ENCODE peak calls at places on chromosomes 3 and 15, in nine cellular contexts. E is HepG2; C is CD4-positive, alpha-beta memory T cell; A is CD4-positive, alpha-beta T cell; T is GM12878; F is stomach; R is K562; N is fibroblast of lung; W is CD8-positive, alpha-beta memory T cell. V is an unnamed sample.

GRCh38 chr3:193585530-193585929 is 7.5 kb upstream of the OPA1 start:
- DNase-seq in E (no peak), C (no peak), A (no peak), T (no peak), F (no peak), R (no peak), N (no peak), W (no peak), V (no peak)

GRCh38 chr15:58513008-58513407 is 81.2 kb downstream of the LIPC start:
- DNase-seq in E (no peak), C (no peak), A (no peak), T (no peak), F (no peak), R (no peak), N (no peak), W (no peak), V (no peak)

GRCh38 chr15:70478251-70478990 is 284.9 kb downstream of the UACA start:
- DNase-seq in E (no peak), C (no peak), A (no peak), T (no peak), F (no peak), R (no peak), N (no peak), W (no peak), V (no peak)

GRCh38 chr3:18743761-18744160 is 318.6 kb upstream of the SATB1 start:
- DNase-seq in E (no peak), C (no peak), A (no peak), T (no peak), F (no peak), R (no peak), N (no peak), W (no peak), V (no peak)

GRCh38 chr15:29668120-29668602 is 154.1 kb downstream of the TJP1 start:
- DNase-seq in E (peak; percentile 89), C (no peak), A (no peak), T (peak; percentile 2), F (peak; percentile 85), R (peak; percentile 84), N (peak; percentile 85), W (no peak), V (no peak)

GRCh38 chr15:79570004-79570403 is 137.9 kb downstream of the MINAR1 start:
- DNase-seq in E (no peak), C (no peak), A (no peak), T (no peak), F (no peak), R (no peak), N (no peak), W (no peak), V (no peak)

GRCh38 chr3:48679416-48680380 is 6.0 kb downstream of the NCKIPSD start:
- DNase-seq in E (no peak), C (no peak), A (no peak), T (no peak), F (no peak), R (no peak), N (no peak), W (no peak), V (no peak)

GRCh38 chr15:74318376-74319137 is 48.9 kb downstream of the CYP11A1 start:
- DNase-seq in E (no peak), C (no peak), A (no peak), T (no peak), F (no peak), R (no peak), N (no peak), W (no peak), V (no peak)

GRCh38 chr3:112738366-112738765 is 97.4 kb upstream of the CCDC80 start:
- DNase-seq in E (no peak), C (no peak), A (no peak), T (no peak), F (no peak), R (no peak), N (peak; percentile 31), W (no peak), V (no peak)

GRCh38 chr15:67812232-67812631 is 13.1 kb upstream of the SKOR1 start:
- DNase-seq in E (no peak), C (no peak), A (no peak), T (no peak), F (no peak), R (no peak), N (no peak), W (no peak), V (no peak)

GRCh38 chr15:70559223-70559823 is 204.0 kb downstream of the UACA start:
- DNase-seq in E (no peak), C (peak; percentile 72), A (peak; percentile 73), T (no peak), F (peak; percentile 38), R (no peak), N (peak; percentile 35), W (peak; percentile 45), V (peak; percentile 48)

GRCh38 chr15:94838281-94838680 is 606.9 kb downstream of the MCTP2 start:
- DNase-seq in E (no peak), C (no peak), A (no peak), T (no peak), F (no peak), R (no peak), N (no peak), W (no peak), V (no peak)

GRCh38 chr15:92984161-92984560 is 84.0 kb downstream of the CHD2 start:
- DNase-seq in E (no peak), C (no peak), A (no peak), T (no peak), F (no peak), R (no peak), N (no peak), W (no peak), V (no peak)

GRCh38 chr15:92979011-92979701 is 79.0 kb downstream of the CHD2 start:
- DNase-seq in E (no peak), C (no peak), A (no peak), T (peak; percentile 9), F (no peak), R (no peak), N (peak; percentile 67), W (no peak), V (no peak)

GRCh38 chr15:92981333-92981732 is 81.2 kb downstream of the CHD2 start:
- DNase-seq in E (no peak), C (no peak), A (no peak), T (no peak), F (no peak), R (no peak), N (peak; percentile 84), W (no peak), V (no peak)
- H3K9me3 ChIP-seq in E (no peaks in the 10 kb centered on the region), C (no peaks in the 10 kb centered on the region), A (no peaks in the 10 kb centered on the region), T (no peaks in the 10 kb centered on the region), F (no peaks in the 10 kb centered on the region), R (no peaks in the 10 kb centered on the region), N (no peaks in the 10 kb centered on the region), W (no peaks in the 10 kb centered on the region), V (no peaks in the 10 kb centered on the region)

DNA sequence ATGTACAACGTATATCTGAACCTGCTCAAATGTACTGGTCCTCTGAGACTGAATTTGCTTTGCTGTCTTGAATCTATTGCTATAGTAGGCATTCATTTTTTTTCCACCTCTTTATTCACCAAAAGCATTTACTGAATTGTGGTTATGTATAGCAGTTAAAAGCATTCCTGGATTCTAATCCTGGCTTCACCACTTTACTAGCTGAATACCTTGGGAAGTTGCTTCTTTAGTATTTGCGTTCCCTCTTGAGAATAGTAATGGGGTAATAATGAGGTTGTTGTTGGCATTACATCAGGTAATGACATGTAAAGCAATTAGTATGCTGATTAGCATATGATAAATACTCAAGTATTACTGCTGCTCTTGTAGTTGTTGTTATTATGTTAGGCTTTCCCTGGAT is 29.1 kb downstream of the MEF2A start:
- DNase-seq in E (no peak), C (no peak), A (no peak), T (no peak), F (no peak), R (no peak), N (peak; percentile 59), W (no peak), V (no peak)
- H3K9me3 ChIP-seq in E (no peaks in the 10 kb centered on the region), C (no peaks in the 10 kb centered on the region), A (peaks cover 7% of the 10 kb centered on the region), T (peaks cover 40% of the 10 kb centered on the region), F (no peaks in the 10 kb centered on the region), R (no peaks in the 10 kb centered on the region), N (no peaks in the 10 kb centered on the region), W (no peaks in the 10 kb centered on the region), V (peaks cover 2% of the 10 kb centered on the region)

GRCh38 chr3:13289771-13290285 is 130.3 kb downstream of the NUP210 start:
- DNase-seq in E (no peak), C (no peak), A (no peak), T (no peak), F (no peak), R (no peak), N (no peak), W (no peak), V (no peak)
- H3K9me3 ChIP-seq in E (peaks cover 14% of the 10 kb centered on the region), C (no peaks in the 10 kb centered on the region), A (peaks cover 14% of the 10 kb centered on the region), T (peaks cover 11% of the 10 kb centered on the region), F (peaks cover 6% of the 10 kb centered on the region), R (peaks cover 11% of the 10 kb centered on the region), N (no peaks in the 10 kb centered on the region), W (no peaks in the 10 kb centered on the region), V (peaks cover 8% of the 10 kb centered on the region)

GRCh38 chr3:149828390-149828789 is 15.4 kb downstream of the RNF13 start:
- DNase-seq in E (no peak), C (no peak), A (no peak), T (no peak), F (no peak), R (no peak), N (no peak), W (no peak), V (no peak)

GRCh38 chr3:149832086-149832485 is 19.1 kb downstream of the RNF13 start:
- DNase-seq in E (no peak), C (no peak), A (no peak), T (no peak), F (no peak), R (no peak), N (peak; percentile 36), W (no peak), V (no peak)

GRCh38 chr3:149830902-149831301 is 17.9 kb downstream of the RNF13 start:
- DNase-seq in E (no peak), C (no peak), A (no peak), T (no peak), F (no peak), R (no peak), N (no peak), W (no peak), V (no peak)

GRCh38 chr3:149831321-149831720 is 18.3 kb downstream of the RNF13 start:
- DNase-seq in E (no peak), C (no peak), A (no peak), T (no peak), F (no peak), R (no peak), N (no peak), W (no peak), V (no peak)

GRCh38 chr3:149833241-149833640 is 20.2 kb downstream of the RNF13 start:
- DNase-seq in E (no peak), C (no peak), A (no peak), T (no peak), F (no peak), R (no peak), N (no peak), W (no peak), V (no peak)
- H3K9me3 ChIP-seq in E (peaks cover 69% of the 10 kb centered on the region), C (peaks cover 28% of the 10 kb centered on the region), A (peaks cover 68% of the 10 kb centered on the region), T (peaks cover 34% of the 10 kb centered on the region), F (peaks cover 52% of the 10 kb centered on the region), R (peaks cover 7% of the 10 kb centered on the region), N (no peaks in the 10 kb centered on the region), W (peaks cover 26% of the 10 kb centered on the region), V (peaks cover 4% of the 10 kb centered on the region)

DNA sequence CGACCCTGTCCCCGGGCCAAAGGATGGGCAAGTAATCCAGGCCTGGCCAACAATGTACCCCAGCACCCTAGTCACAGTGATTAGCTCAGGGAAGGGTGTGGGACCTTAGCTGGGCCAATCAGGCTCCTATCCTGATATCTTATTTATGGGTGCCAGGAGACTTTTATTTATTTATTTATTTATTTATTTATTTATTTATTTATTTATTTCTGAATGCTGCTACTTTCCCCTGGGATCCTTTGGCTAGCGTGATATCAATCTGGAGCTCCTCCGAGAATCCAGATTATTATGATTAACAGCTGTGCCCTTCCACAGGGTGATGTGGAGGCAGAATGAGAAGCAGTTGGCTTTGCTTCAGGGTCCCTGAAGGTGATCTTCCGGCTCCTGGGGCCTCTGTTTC is 32.2 kb upstream of the BHLHE40 start:
- DNase-seq in E (no peak), C (no peak), A (no peak), T (no peak), F (no peak), R (no peak), N (no peak), W (no peak), V (no peak)
- H3K9me3 ChIP-seq in E (no peaks in the 10 kb centered on the region), C (no peaks in the 10 kb centered on the region), A (no peaks in the 10 kb centered on the region), T (no peaks in the 10 kb centered on the region), F (no peaks in the 10 kb centered on the region), R (no peaks in the 10 kb centered on the region), N (no peaks in the 10 kb centered on the region), W (no peaks in the 10 kb centered on the region), V (no peaks in the 10 kb centered on the region)